ENCODE peak calls at places on chromosomes 13 and 19, in eight cellular contexts. S is aorta; F is tibial nerve; W is omental fat pad; M is DMS153; B is stimulated activated CD4-positive, alpha-beta T cell treated with anti-CD3 and anti-CD28 coated beads, Interleukin-4, amount 100 ng/mL, for 4 hours; A is T-helper 17 cell; K is kidney. Q is an unnamed sample.

GRCh38 chr13:113129921-113130750 is 7.5 kb downstream of the F10 start:
- DNase-seq in K (peak; percentile 73), W (no peak), B (peak; percentile 23), S (peak; percentile 58), A (no peak), M (no peak), F (no peak), Q (no peak)

GRCh38 chr19:15937771-15938170 is 3.4 kb upstream of the CYP4F11 start:
- DNase-seq in F (no peak), W (no peak), M (no peak), A (no peak), S (no peak), K (no peak), B (no peak), Q (no peak)

GRCh38 chr13:108227651-108228272 is 9.6 kb downstream of the ABHD13 start:
- DNase-seq in M (no peak), B (no peak), W (no peak), F (no peak), A (no peak), K (no peak), S (no peak), Q (peak; percentile 55)

GRCh38 chr13:27476943-27477681 is 26.7 kb upstream of the MTIF3 start:
- DNase-seq in A (no peak), W (no peak), B (no peak), S (no peak), F (no peak), M (peak; percentile 57), K (no peak), Q (peak; percentile 99)

GRCh38 chr13:44404261-44405139 is 30.9 kb downstream of the SERP2 start:
- DNase-seq in F (no peak), B (no peak), W (no peak), M (peak; percentile 30), A (no peak), S (no peak), K (no peak), Q (no peak)

GRCh38 chr13:114128624-114129522 is 3.5 kb downstream of the RASA3 start:
- DNase-seq in S (peak; percentile 92), M (no peak), K (peak; percentile 94), W (peak; percentile 50), A (peak; percentile 71), B (peak; percentile 95), F (peak; percentile 55), Q (no peak)

GRCh38 chr13:20353973-20354372 is 121.9 kb upstream of the GJB6 start:
- DNase-seq in K (no peak), B (no peak), W (no peak), M (no peak), S (no peak), A (no peak), F (no peak), Q (no peak)

GRCh38 chr13:84491952-84492351 is 609.7 kb upstream of the SLITRK1 start:
- DNase-seq in M (no peak), K (no peak), W (no peak), F (no peak), B (no peak), S (no peak), A (no peak), Q (no peak)

GRCh38 chr19:11243798-11244169 is 4.4 kb downstream of the ANGPTL8 start:
- DNase-seq in S (no peak), W (no peak), M (no peak), F (no peak), A (no peak), K (no peak), B (no peak), Q (no peak)

Q was measured in NCI-H748 treated with DMSO at 0.1 percent for 48 hours.